ENCODE peak calls at places on chromosomes 12 and 14, in four cellular contexts. J, U, D and Z are unnamed samples.
A peak's percentile ranks its signal among the peaks of the same experiment; 100 is the strongest.

GRCh38 chr12:57404966-57405640 is 25.7 kb downstream of the R3HDM2 start:
- DNase-seq in J (no peak), U (no peak), D (no peak), Z (no peak)

GRCh38 chr12:4423528-4424195 is 22.0 kb downstream of the FGF6 start:
- DNase-seq in J (no peak), U (no peak), D (no peak), Z (no peak)

GRCh38 chr12:95634622-95635621 is 83.6 kb upstream of the USP44 start:
- DNase-seq in J (peak; percentile 84), U (no peak), D (no peak), Z (no peak)

GRCh38 chr14:35341454-35342159 is 49.4 kb downstream of the PSMA6 start:
- DNase-seq in J (peak; percentile 100), U (peak; percentile 10), D (peak; percentile 32), Z (peak; percentile 80)

GRCh38 chr12:67441736-67442346 is 172.7 kb downstream of the CAND1 start:
- DNase-seq in J (peak; percentile 81), U (peak; percentile 76), D (peak; percentile 25), Z (peak; percentile 64)

GRCh38 chr14:86462193-86462592 is 932.2 kb downstream of the FLRT2 start:
- DNase-seq in J (no peak), U (no peak), D (no peak), Z (no peak)

GRCh38 chr14:93369393-93370266 is 22.6 kb downstream of the COX8C start:
- DNase-seq in J (no peak), U (no peak), D (no peak), Z (no peak)

GRCh38 chr14:105123981-105124836 is 44.4 kb downstream of the JAG2 start:
- DNase-seq in J (no peak), U (no peak), D (no peak), Z (no peak)

GRCh38 chr14:20679907-20680306 is 4.5 kb upstream of the RNASE4 start:
- DNase-seq in J (no peak), U (no peak), D (no peak), Z (no peak)

GRCh38 chr14:63542231-63542999 is 762 bp downstream of the PPP2R5E start:
- DNase-seq in J (no peak), U (peak; percentile 11), D (no peak), Z (peak; percentile 81)

GRCh38 chr14:35400707-35401421 is 3.7 kb downstream of the NFKBIA start:
- DNase-seq in J (no peak), U (no peak), D (no peak), Z (no peak)

GRCh38 chr14:87067061-87067460 is 925.9 kb downstream of the GALC start:
- DNase-seq in J (no peak), U (no peak), D (no peak), Z (no peak)

GRCh38 chr14:91008759-91009409 is 51.6 kb downstream of the RPS6KA5 start:
- DNase-seq in J (no peak), U (no peak), D (no peak), Z (no peak)

GRCh38 chr14:105333613-105334364 is 19.2 kb downstream of the PACS2 start:
- DNase-seq in J (no peak), U (no peak), D (no peak), Z (no peak)

GRCh38 chr12:96751626-96752025 is 155.4 kb upstream of the NEDD1 start:
- DNase-seq in J (peak; percentile 77), U (no peak), D (no peak), Z (no peak)

GRCh38 chr14:85587152-85587697 is 57.3 kb downstream of the FLRT2 start:
- DNase-seq in J (no peak), U (no peak), D (peak; percentile 63), Z (no peak)